ENCODE peak calls at places on chromosomes 11 and 22, in ten cellular contexts. T is neuronal stem cell, K is fibroblast of lung, I is suprapubic skin, B is K562, U is mucosa of descending colon, Q is RWPE2, X is SK-N-SH, V is testis, D is iPS DF 6.9. Z is an unnamed sample.

GRCh38 chr22:35315141-35315854 is 15.6 kb downstream of the TOM1 start:
- DNase-seq in T (no peak), K (no peak), I (peak; percentile 74), B (no peak), U (no peak), Q (peak; percentile 38), X (no peak), V (no peak), D (no peak), Z (no peak)

GRCh38 chr22:17789379-17790200 is 15.3 kb upstream of the BID start:
- DNase-seq in T (no peak), K (no peak), I (no peak), B (no peak), U (no peak), Q (no peak), X (no peak), V (no peak), D (no peak), Z (no peak)

GRCh38 chr22:21972293-21972779 is 10.3 kb downstream of the TOP3B start:
- DNase-seq in T (no peak), K (no peak), I (no peak), B (peak; percentile 100), U (no peak), Q (no peak), X (peak; percentile 88), V (peak; percentile 36), D (no peak), Z (peak; percentile 69)

GRCh38 chr11:119538748-119539147 is 115.8 kb upstream of the THY1 start:
- DNase-seq in T (no peak), K (no peak), I (peak; percentile 2), B (no peak), U (no peak), Q (peak; percentile 12), X (no peak), V (no peak), D (no peak), Z (no peak)

GRCh38 chr22:46070215-46070721 is 80.1 kb upstream of the PPARA start:
- DNase-seq in T (no peak), K (no peak), I (peak; percentile 94), B (no peak), U (peak; percentile 83), Q (peak; percentile 66), X (no peak), V (peak; percentile 79), D (no peak), Z (peak; percentile 57)

GRCh38 chr11:17528181-17528691 is 16.0 kb downstream of the USH1C start:
- DNase-seq in T (no peak), K (peak; percentile 11), I (no peak), B (peak; percentile 84), U (no peak), Q (no peak), X (peak; percentile 88), V (peak; percentile 67), D (no peak), Z (peak; percentile 60)

GRCh38 chr11:116972692-116973091 is 125.5 kb downstream of the SIK3 start:
- DNase-seq in T (no peak), K (no peak), I (no peak), B (no peak), U (no peak), Q (no peak), X (no peak), V (no peak), D (no peak), Z (no peak)

GRCh38 chr11:123183391-123184099 is 11.5 kb downstream of the CLMP start:
- DNase-seq in T (no peak), K (peak; percentile 62), I (no peak), B (no peak), U (no peak), Q (no peak), X (no peak), V (no peak), D (no peak), Z (peak; percentile 17)

DNA sequence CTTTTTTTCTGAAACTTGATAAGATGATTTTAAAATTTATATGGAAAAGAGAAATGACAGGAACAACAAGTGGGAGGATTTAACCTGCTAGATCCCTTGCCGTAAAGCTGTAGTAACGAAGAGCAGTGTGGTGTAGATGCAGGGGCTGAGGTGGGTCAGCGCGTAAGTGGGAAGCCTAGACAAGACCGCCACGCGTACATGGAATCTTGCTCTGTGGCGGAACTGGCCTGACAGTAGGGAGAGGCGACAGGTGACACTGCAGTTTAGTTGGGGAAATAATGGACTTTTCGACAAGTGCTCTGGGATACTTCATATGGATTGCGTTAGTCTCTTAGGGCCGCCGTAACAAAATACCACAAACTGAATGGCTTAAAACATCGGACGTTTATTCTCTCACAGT is 28.8 kb downstream of the TNRC6B start:
- DNase-seq in T (no peak), K (no peak), I (no peak), B (no peak), U (no peak), Q (no peak), X (no peak), V (no peak), D (no peak), Z (no peak)
- H3K4me1 ChIP-seq in T (peaks cover 8% of the 10 kb centered on the region), K (peaks cover 18% of the 10 kb centered on the region), I (peaks cover 39% of the 10 kb centered on the region), B (peaks cover 20% of the 10 kb centered on the region), U (peaks cover 13% of the 10 kb centered on the region), Q (peaks cover 8% of the 10 kb centered on the region), X (peaks cover 22% of the 10 kb centered on the region), V (peaks cover 25% of the 10 kb centered on the region), D (peaks cover 11% of the 10 kb centered on the region), Z (peaks cover 30% of the 10 kb centered on the region)

GRCh38 chr11:111930472-111930871 is 6.7 kb upstream of the DIXDC1 start:
- DNase-seq in T (no peak), K (no peak), I (no peak), B (no peak), U (no peak), Q (no peak), X (no peak), V (no peak), D (no peak), Z (no peak)

GRCh38 chr11:111925953-111926352 is 7.2 kb downstream of the C11orf52 start:
- DNase-seq in T (no peak), K (no peak), I (no peak), B (no peak), U (peak; percentile 58), Q (no peak), X (no peak), V (no peak), D (no peak), Z (no peak)

GRCh38 chr11:111923351-111923788 is 4.7 kb downstream of the C11orf52 start:
- DNase-seq in T (no peak), K (peak; percentile 53), I (no peak), B (no peak), U (no peak), Q (no peak), X (no peak), V (peak; percentile 11), D (no peak), Z (no peak)

GRCh38 chr11:111923951-111924350 is 5.2 kb downstream of the C11orf52 start:
- DNase-seq in T (no peak), K (no peak), I (no peak), B (no peak), U (no peak), Q (no peak), X (no peak), V (no peak), D (no peak), Z (no peak)

DNA sequence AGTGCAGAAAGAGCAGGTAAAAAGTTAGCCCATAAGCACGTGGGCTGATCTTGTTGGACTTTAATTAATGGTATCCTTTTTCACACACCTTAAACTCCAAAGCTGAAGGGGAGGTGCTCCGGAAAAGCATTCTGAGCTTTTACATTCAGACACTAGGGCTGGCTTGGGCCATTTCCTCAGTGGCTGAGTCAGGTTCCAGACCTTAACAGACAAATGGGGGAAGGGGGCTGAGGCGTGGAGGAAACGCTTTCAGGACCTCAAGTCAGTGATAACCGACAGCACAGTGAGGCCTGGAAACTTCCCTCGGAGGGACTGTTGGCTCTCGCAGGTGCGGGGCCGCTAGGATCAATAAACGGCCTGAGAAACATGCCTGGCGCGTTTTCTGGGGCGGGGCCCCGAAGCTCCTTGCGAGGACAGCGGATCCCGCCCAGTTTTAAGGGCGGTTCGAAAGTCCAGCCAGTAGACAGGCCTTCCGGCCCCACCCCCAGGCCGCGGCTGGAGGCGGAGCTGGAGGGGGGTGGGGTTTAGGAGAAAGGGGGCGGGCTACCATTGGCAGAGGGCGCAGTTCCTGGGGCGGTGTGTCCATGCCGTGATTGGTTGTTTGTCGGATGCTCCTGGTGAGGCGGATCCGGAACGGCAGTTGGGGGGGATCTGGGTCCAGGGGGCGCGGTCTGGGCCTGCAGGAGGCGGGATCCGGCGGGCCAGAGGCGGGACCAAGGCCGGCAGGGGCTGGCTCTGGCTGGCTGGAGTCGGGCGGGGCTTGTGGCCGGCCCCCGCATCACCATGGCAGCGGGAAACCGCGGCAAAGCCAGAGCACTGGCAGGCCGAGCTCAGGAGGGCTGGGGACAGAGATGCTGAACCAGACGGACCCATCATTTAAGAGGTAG is 8.0 kb downstream of the C11orf52 start:
- DNase-seq in T (peak; percentile 95), K (peak; percentile 96), I (peak; percentile 96), B (peak; percentile 98), U (peak; percentile 97), Q (peak; percentile 95), X (peak; percentile 97), V (peak; percentile 97), D (peak; percentile 83), Z (peak; percentile 98)
- H3K4me3 ChIP-seq in T (peak overlapping the region; percentile 67), K (peak overlapping the region; percentile 41), I (peak overlapping the region; percentile 47), B (peak overlapping the region; percentile 40), U (no peak overlapping the region), Q (peak overlapping the region; percentile 31), X (peak overlapping the region; percentile 49), V (peak overlapping the region; percentile 47), D (peak overlapping the region; percentile 41), Z (peak overlapping the region; percentile 64)

GRCh38 chr11:1869427-1870325 is 16.8 kb downstream of the LSP1 start:
- DNase-seq in T (no peak), K (no peak), I (no peak), B (peak; percentile 57), U (peak; percentile 52), Q (no peak), X (no peak), V (peak; percentile 44), D (no peak), Z (no peak)

GRCh38 chr11:1871531-1871930 is 18.6 kb downstream of the LSP1 start:
- DNase-seq in T (no peak), K (no peak), I (no peak), B (no peak), U (peak; percentile 45), Q (no peak), X (no peak), V (no peak), D (no peak), Z (no peak)

GRCh38 chr11:1870326-1870696 is 17.4 kb downstream of the LSP1 start:
- DNase-seq in T (no peak), K (no peak), I (no peak), B (no peak), U (peak; percentile 46), Q (no peak), X (no peak), V (no peak), D (no peak), Z (no peak)

GRCh38 chr11:1872267-1872985 is 19.3 kb downstream of the PRR33 start:
- DNase-seq in T (no peak), K (no peak), I (peak; percentile 48), B (no peak), U (peak; percentile 46), Q (no peak), X (no peak), V (no peak), D (no peak), Z (no peak)

DNA sequence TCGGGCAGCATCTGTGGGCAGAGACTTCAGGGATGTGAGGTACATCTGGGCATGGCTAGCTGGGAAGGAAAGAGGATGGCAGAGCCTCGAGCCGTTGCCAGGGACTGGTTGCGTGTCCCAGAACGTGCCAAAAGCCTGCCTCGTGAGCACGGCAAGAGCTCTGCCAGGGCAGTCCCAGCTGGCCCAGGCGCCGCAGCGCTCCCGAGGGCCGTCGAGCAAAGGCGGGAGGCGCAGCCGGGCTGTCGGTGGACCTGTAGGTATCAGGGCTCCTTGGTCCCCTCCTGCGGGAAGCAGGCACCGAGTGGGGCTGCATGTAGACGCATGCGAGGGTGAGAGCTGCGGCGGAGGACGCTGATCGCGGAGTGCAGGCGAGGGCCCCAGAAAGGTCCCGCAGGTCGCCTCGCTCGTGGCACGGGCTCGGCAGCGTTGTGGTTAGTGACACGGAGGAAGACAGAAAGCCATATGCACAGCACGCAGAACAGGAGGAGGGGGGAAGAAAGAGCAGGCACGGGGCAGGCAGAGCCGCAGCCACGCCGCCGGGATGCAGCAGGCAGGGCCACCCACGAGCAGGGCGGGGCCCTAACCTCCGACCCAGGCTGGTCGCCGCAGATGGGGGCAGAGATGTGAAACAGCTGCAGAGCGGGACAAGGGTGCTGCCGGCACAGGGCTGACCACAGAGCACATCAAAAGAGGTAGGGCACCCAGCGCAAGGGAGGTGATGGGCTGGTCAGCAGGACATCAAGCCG is 18.0 kb downstream of the LSP1 start:
- DNase-seq in T (no peak), K (no peak), I (no peak), B (peak; percentile 72), U (peak; percentile 59), Q (no peak), X (no peak), V (no peak), D (no peak), Z (no peak)
- H3K4me1 ChIP-seq in T (peaks cover 10% of the 10 kb centered on the region), K (no peaks in the 10 kb centered on the region), I (peaks cover 81% of the 10 kb centered on the region), B (no peaks in the 10 kb centered on the region), U (peaks cover 4% of the 10 kb centered on the region), Q (peaks cover 10% of the 10 kb centered on the region), X (peaks cover 33% of the 10 kb centered on the region), V (no peaks in the 10 kb centered on the region), D (no peaks in the 10 kb centered on the region), Z (peaks cover under 1% of the 10 kb centered on the region)

DNA sequence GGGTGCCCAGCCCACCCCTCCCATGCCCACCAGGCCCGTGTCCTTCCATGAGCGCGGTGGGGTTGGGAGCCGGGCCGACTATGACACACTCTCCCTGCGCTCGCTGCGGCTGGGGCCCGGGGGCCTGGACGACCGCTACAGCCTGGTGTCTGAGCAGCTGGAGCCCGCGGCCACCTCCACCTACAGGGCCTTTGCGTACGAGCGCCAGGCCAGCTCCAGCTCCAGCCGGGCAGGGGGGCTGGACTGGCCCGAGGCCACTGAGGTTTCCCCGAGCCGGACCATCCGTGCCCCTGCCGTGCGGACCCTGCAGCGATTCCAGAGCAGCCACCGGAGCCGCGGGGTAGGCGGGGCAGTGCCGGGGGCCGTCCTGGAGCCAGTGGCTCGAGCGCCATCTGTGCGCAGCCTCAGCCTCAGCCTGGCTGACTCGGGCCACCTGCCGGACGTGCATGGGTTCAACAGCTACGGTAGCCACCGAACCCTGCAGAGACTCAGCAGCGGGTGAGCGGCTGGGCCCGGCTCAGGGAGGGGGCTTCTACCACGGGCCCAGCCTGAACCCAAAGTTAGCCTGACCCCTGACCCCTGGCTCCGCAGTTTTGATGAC is 3.0 kb downstream of the PKP3 start:
- DNase-seq in T (no peak), K (peak; percentile 71), I (no peak), B (no peak), U (peak; percentile 67), Q (no peak), X (peak; percentile 95), V (peak; percentile 79), D (no peak), Z (peak; percentile 56)
- H3K4me3 ChIP-seq in T (no peak overlapping the region), K (no peak overlapping the region), I (peak overlapping the region; percentile 39), B (no peak overlapping the region), U (no peak overlapping the region), Q (no peak overlapping the region), X (peak overlapping the region; percentile 49), V (no peak overlapping the region), D (no peak overlapping the region), Z (no peak overlapping the region)

Z was measured in BE2C.